ENCODE peak calls at places on chromosomes 16 and 17, in four cellular contexts. O, E, A and J are unnamed samples.

GRCh38 chr16:72092832-72093447 is 480 bp downstream of the TXNL4B start:
- DNase-seq in O (no peak), E (no peak), A (no peak), J (peak; percentile 44)

GRCh38 chr17:1810450-1811103 is 19.1 kb downstream of the SMYD4 start:
- DNase-seq in O (no peak), E (no peak), A (no peak), J (no peak)

GRCh38 chr17:32319548-32319905 is 22.4 kb downstream of the C17orf75 start:
- DNase-seq in O (peak; percentile 75), E (peak; percentile 57), A (peak; percentile 20), J (peak; percentile 79)

GRCh38 chr17:69822314-69822875 is 252.6 kb upstream of the KCNJ16 start:
- DNase-seq in O (no peak), E (no peak), A (no peak), J (no peak)

GRCh38 chr17:83199500-83200201 is 120.2 kb downstream of the METRNL start:
- DNase-seq in O (peak; percentile 64), E (no peak), A (no peak), J (no peak)

GRCh38 chr17:18377437-18378204 is at the start of gene EVPLL:
- DNase-seq in O (peak; percentile 25), E (no peak), A (no peak), J (peak; percentile 81)

GRCh38 chr17:50177476-50177875 is 11.7 kb downstream of the SGCA start:
- DNase-seq in O (no peak), E (no peak), A (no peak), J (no peak)

GRCh38 chr16:85348921-85349334 is 236.7 kb upstream of the CIBAR2 start:
- DNase-seq in O (no peak), E (no peak), A (no peak), J (no peak)

GRCh38 chr16:56774009-56774408 is 44.1 kb downstream of the NUP93 start:
- DNase-seq in O (no peak), E (no peak), A (no peak), J (no peak)

GRCh38 chr17:75591722-75592302 is 4.2 kb downstream of the MYO15B start:
- DNase-seq in O (no peak), E (no peak), A (no peak), J (no peak)

GRCh38 chr17:31548709-31549108 is 157.2 kb downstream of the RAB11FIP4 start:
- DNase-seq in O (no peak), E (no peak), A (no peak), J (no peak)

GRCh38 chr16:84844561-84845495 is 25.0 kb downstream of the CRISPLD2 start:
- DNase-seq in O (no peak), E (no peak), A (no peak), J (no peak)

GRCh38 chr17:32529604-32530003 is 42.8 kb downstream of the CDK5R1 start:
- DNase-seq in O (no peak), E (no peak), A (no peak), J (no peak)

GRCh38 chr17:66165537-66166123 is 26.3 kb downstream of the CEP112 start:
- DNase-seq in O (no peak), E (no peak), A (no peak), J (no peak)

GRCh38 chr16:10782628-10783027 is 36.0 kb downstream of the TVP23A start:
- DNase-seq in O (no peak), E (no peak), A (no peak), J (no peak)

GRCh38 chr16:84065536-84066132 is 23.0 kb upstream of the SLC38A8 start:
- DNase-seq in O (no peak), E (no peak), A (no peak), J (peak; percentile 66)

GRCh38 chr17:3960764-3961163 is 3.5 kb downstream of the ATP2A3 start:
- DNase-seq in O (no peak), E (no peak), A (no peak), J (peak; percentile 67)

GRCh38 chr16:2473999-2474876 is 689 bp upstream of the TBC1D24 start:
- DNase-seq in O (peak; percentile 77), E (peak; percentile 47), A (peak; percentile 27), J (peak; percentile 58)

GRCh38 chr17:45332989-45333701 is 16.3 kb upstream of the MAP3K14 start:
- DNase-seq in O (peak; percentile 64), E (no peak), A (no peak), J (no peak)

GRCh38 chr17:15659663-15660062 is 24.4 kb downstream of the TRIM16 start:
- DNase-seq in O (no peak), E (no peak), A (no peak), J (no peak)

GRCh38 chr17:21286771-21287702 is 2.5 kb downstream of the MAP2K3 start:
- DNase-seq in O (no peak), E (no peak), A (no peak), J (peak; percentile 74)

GRCh38 chr17:39661744-39662541 is 3.2 kb upstream of the TCAP start:
- DNase-seq in O (no peak), E (no peak), A (no peak), J (no peak)

GRCh38 chr16:25007284-25007984 is 7.7 kb downstream of the ARHGAP17 start:
- DNase-seq in O (no peak), E (no peak), A (no peak), J (no peak)

GRCh38 chr17:74160656-74161500 is 42.6 kb upstream of the RPL38 start:
- DNase-seq in O (no peak), E (no peak), A (no peak), J (no peak)

GRCh38 chr17:1880851-1881630 is 51.2 kb downstream of the RPA1 start:
- DNase-seq in O (no peak), E (no peak), A (no peak), J (no peak)

GRCh38 chr16:1355591-1355990 is 3.9 kb downstream of the GNPTG start:
- DNase-seq in O (no peak), E (no peak), A (no peak), J (no peak)

GRCh38 chr17:81401727-81402529 is 6.7 kb downstream of the BAHCC1 start:
- DNase-seq in O (no peak), E (no peak), A (no peak), J (peak; percentile 62)

GRCh38 chr17:66712453-66712852 is 122.5 kb upstream of the CACNG5 start:
- DNase-seq in O (no peak), E (no peak), A (no peak), J (peak; percentile 58)

GRCh38 chr17:75191584-75191983 is 8.8 kb upstream of the SUMO2 start:
- DNase-seq in O (no peak), E (no peak), A (no peak), J (no peak)

GRCh38 chr16:10961231-10961630 is 16.9 kb downstream of the CLEC16A start:
- DNase-seq in O (no peak), E (no peak), A (no peak), J (no peak)

GRCh38 chr16:19344980-19345379 is 59.4 kb downstream of the CLEC19A start:
- DNase-seq in O (no peak), E (no peak), A (no peak), J (no peak)

GRCh38 chr17:16491703-16492612 is at the start of gene LRRC75A:
- DNase-seq in O (peak; percentile 28), E (peak; percentile 38), A (peak; percentile 10), J (peak; percentile 57)

GRCh38 chr17:81898029-81898866 is 3.8 kb upstream of the NPB start:
- DNase-seq in O (no peak), E (no peak), A (no peak), J (no peak)

GRCh38 chr17:32127156-32127897 is 15.0 kb upstream of the RHOT1 start:
- DNase-seq in O (peak; percentile 84), E (peak; percentile 69), A (peak; percentile 49), J (peak; percentile 89)

GRCh38 chr17:73801455-73802100 is 157.3 kb upstream of the SDK2 start:
- DNase-seq in O (no peak), E (no peak), A (no peak), J (no peak)

GRCh38 chr16:1163567-1164055 is 10.7 kb downstream of the CACNA1H start:
- DNase-seq in O (no peak), E (no peak), A (no peak), J (no peak)

GRCh38 chr17:32976131-32976530 is 15.5 kb upstream of the SPACA3 start:
- DNase-seq in O (no peak), E (no peak), A (no peak), J (no peak)

GRCh38 chr16:11047939-11048500 is 103.7 kb downstream of the CLEC16A start:
- DNase-seq in O (no peak), E (no peak), A (no peak), J (no peak)